ENCODE peak calls at places on chromosomes 13 and 19, in seven cellular contexts. F, A, D, Q, W, K and O are unnamed samples. For H3K4me1, the result is how much of the 10 kb centered on the place peaks cover.

GRCh38 chr13:107901996-107902562 is 313.3 kb downstream of the LIG4 start:
- DNase-seq in F (no peak), A (no peak), D (no peak), Q (no peak), W (no peak), K (no peak), O (no peak)

GRCh38 chr13:86870388-86870966 is 800.7 kb upstream of the SLITRK5 start:
- DNase-seq in F (no peak), A (peak), D (no peak), Q (no peak), W (no peak), K (no peak), O (no peak)

GRCh38 chr19:6092329-6093286 is 17.7 kb downstream of the RFX2 start:
- DNase-seq in F (peak), A (peak), D (peak), Q (peak), W (peak), K (no peak), O (peak)

GRCh38 chr13:36822786-36823185 is 3.8 kb downstream of the RFXAP start:
- DNase-seq in F (no peak), A (no peak), D (no peak), Q (no peak), W (no peak), K (no peak), O (no peak)

GRCh38 chr13:38686635-38687245 is at the start of gene FREM2:
- DNase-seq in F (peak), A (peak), D (peak), Q (peak), W (no peak), K (no peak), O (peak)

GRCh38 chr13:50080158-50080855 is 65.1 kb downstream of the KCNRG start:
- DNase-seq in F (peak), A (peak), D (peak), Q (peak), W (no peak), K (no peak), O (peak)

GRCh38 chr19:53659292-53659691 is 27.5 kb downstream of the DPRX start:
- DNase-seq in F (no peak), A (no peak), D (peak), Q (peak), W (no peak), K (no peak), O (peak)

GRCh38 chr19:33595783-33596182 is 26.0 kb upstream of the CHST8 start:
- DNase-seq in F (no peak), A (no peak), D (no peak), Q (no peak), W (no peak), K (no peak), O (no peak)

GRCh38 chr13:100738176-100738855 is 63.7 kb upstream of the TMTC4 start:
- DNase-seq in F (no peak), A (no peak), D (no peak), Q (no peak), W (no peak), K (no peak), O (no peak)

DNA sequence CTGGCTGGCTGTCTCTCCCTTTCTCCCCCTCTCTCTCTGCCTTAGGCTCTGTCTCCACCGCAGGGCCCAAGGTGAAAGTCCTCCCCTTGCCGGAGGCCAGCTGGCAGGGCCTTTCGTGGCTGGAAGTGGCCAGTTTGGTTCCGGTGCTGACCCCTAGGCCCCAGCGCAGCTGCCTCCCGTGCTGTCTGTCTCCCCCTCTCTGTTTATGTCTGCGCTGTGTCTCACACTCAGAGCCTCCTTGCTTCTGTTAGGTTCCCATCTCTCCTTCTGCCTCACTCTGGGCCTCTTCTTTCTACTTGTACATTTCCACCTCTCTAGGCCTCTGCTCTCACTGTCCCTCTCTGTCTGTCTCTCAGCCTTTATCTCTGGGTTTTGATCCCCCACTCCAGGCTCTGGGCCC is 13.1 kb downstream of the CCDC97 start:
- DNase-seq in F (no peak), A (peak), D (no peak), Q (no peak), W (no peak), K (no peak), O (no peak)
- H3K4me1 ChIP-seq in F (half or more), A (half or more), D (under half), Q (under half), W (under half), K (half or more), O (under half)

GRCh38 chr13:94672400-94672799 is 39.9 kb downstream of the SOX21 start:
- DNase-seq in F (no peak), A (no peak), D (no peak), Q (no peak), W (no peak), K (no peak), O (no peak)
- H3K4me1 ChIP-seq in F (under half), A (under half), D (under half), Q (under half), W (under half), K (under half), O (under half)

GRCh38 chr19:1254081-1254527 is 5.7 kb downstream of the MIDN start:
- DNase-seq in F (peak), A (no peak), D (peak), Q (no peak), W (no peak), K (peak), O (no peak)
- H3K4me1 ChIP-seq in F (half or more), A (under half), D (under half), Q (under half), W (under half), K (half or more), O (half or more)

DNA sequence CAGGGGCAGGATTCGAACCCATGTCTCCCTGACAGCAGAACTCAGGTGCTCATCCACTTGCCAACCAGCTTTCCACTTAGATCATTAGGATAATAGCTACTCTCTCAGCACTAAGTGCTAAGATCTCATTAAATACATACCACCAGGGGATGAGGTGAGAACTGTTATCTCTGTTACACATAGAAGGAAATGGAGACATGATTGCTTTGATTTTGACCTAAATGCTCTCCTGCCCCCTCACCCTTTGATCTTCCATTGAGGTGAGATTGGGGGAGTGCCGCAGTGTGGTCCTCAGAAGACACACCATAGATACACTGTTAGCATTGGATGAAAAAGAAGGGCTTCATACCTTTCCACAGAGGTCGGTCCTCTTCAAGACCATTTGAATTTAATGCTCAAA is 38.9 kb upstream of the NPAS1 start:
- DNase-seq in F (no peak), A (no peak), D (no peak), Q (no peak), W (no peak), K (no peak), O (no peak)
- H3K4me1 ChIP-seq in F (half or more), A (under half), D (under half), Q (under half), W (under half), K (half or more), O (half or more)

GRCh38 chr13:24007979-24008620 is 110.8 kb upstream of the C1QTNF9B start:
- DNase-seq in F (no peak), A (no peak), D (no peak), Q (no peak), W (no peak), K (no peak), O (no peak)

GRCh38 chr13:24008679-24009078 is 111.4 kb upstream of the C1QTNF9B start:
- DNase-seq in F (no peak), A (no peak), D (no peak), Q (no peak), W (no peak), K (no peak), O (no peak)

GRCh38 chr13:24012648-24013047 is 115.3 kb upstream of the C1QTNF9B start:
- DNase-seq in F (no peak), A (no peak), D (no peak), Q (no peak), W (no peak), K (no peak), O (no peak)

GRCh38 chr13:24013189-24013588 is 115.9 kb upstream of the C1QTNF9B start:
- DNase-seq in F (no peak), A (no peak), D (no peak), Q (no peak), W (no peak), K (no peak), O (no peak)

DNA sequence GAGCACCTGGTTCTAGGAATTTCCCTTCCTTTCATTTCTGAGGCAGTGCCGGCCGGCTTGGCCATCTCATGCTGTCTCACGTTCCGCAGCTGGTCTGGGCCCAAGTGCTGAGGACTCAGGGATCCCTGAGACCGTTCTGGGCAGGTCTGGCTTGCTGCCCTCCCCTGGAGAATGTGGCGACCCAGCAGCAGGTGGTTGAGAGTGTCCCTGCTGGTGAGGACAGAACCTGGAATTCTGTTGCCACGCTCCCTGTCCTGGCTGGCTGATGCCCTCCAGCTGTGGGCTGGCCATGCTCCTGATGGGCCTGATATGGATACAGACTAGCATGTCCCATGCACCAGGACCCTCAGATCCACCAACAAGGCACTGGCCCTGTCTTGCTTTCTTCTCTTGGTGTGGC is 114.0 kb upstream of the C1QTNF9B start:
- DNase-seq in F (no peak), A (no peak), D (no peak), Q (no peak), W (no peak), K (no peak), O (no peak)
- H3K4me1 ChIP-seq in F (under half), A (under half), D (under half), Q (under half), W (under half), K (under half), O (under half)

DNA sequence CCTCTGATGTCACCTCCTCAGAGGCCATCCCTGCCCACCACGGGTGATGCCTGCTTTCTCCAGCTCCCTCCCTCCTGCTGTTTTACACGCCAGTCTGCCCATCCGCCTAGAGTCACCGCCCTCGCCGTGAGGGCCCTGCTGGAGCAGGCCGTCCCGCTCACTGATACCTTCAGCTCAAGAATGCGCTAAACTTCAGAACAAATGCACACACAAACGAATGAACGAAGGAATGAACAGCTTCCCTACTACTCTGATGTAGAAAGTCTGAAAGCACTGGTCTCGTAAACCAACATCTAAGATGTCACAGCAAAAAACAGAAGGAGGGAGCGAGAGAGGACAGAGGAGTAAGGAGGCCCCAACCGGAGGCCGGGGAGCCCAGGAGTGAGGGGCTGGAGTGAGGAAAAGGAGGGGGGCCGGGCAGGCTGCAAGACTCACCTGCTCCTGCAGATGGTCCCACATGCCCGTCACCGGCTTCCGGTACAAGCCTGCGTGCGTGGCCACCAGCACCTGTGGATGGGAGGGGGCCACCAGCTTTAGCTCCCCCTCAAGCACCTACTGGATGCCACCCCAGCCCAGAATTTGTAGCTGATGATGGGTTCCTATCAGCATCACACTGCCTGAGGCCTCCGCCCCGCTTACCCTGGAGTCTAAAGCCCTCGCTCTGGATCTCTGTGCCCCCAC is 4.0 kb downstream of the PNKP start:
- DNase-seq in F (peak), A (no peak), D (no peak), Q (no peak), W (no peak), K (no peak), O (no peak)
- H3K4me1 ChIP-seq in F (under half), A (under half), D (under half), Q (under half), W (under half), K (half or more), O (under half)

GRCh38 chr13:90830782-90831181 is 516.7 kb upstream of the MIR17HG start:
- DNase-seq in F (no peak), A (no peak), D (no peak), Q (no peak), W (no peak), K (no peak), O (no peak)
- H3K4me1 ChIP-seq in F (under half), A (under half), D (under half), Q (under half), W (under half), K (under half), O (under half)

GRCh38 chr13:27039171-27039701 is 132.4 kb downstream of the USP12 start:
- DNase-seq in F (no peak), A (no peak), D (no peak), Q (no peak), W (no peak), K (no peak), O (no peak)
- H3K4me1 ChIP-seq in F (under half), A (under half), D (under half), Q (under half), W (under half), K (under half), O (under half)

GRCh38 chr19:51916167-51916566 is 11.1 kb upstream of the ZNF613 start:
- DNase-seq in F (no peak), A (no peak), D (no peak), Q (no peak), W (no peak), K (no peak), O (no peak)
- H3K4me1 ChIP-seq in F (under half), A (under half), D (under half), Q (under half), W (under half), K (under half), O (under half)